ENCODE peak calls at places on chromosomes 12 and 14, in nine cellular contexts. G is lung; Z is right atrium auricular region; P is left ventricle myocardium inferior; A is IMR-90; R is CD8-positive, alpha-beta memory T cell; K is aorta; T is PC-3; M is psoas muscle. D is an unnamed sample. For H3K4me1 and H3K36me3, the result is how much of the 10 kb centered on the place peaks cover.

GRCh38 chr14:93784878-93785277 is 3.4 kb downstream of the PRIMA1 start:
- DNase-seq in G (no peak), Z (no peak), P (no peak), A (no peak), R (no peak), K (no peak), T (no peak), M (no peak), D (no peak)

GRCh38 chr14:103474893-103475292 is 47.7 kb downstream of the CKB start:
- DNase-seq in G (no peak), Z (no peak), P (no peak), A (no peak), R (no peak), K (no peak), T (no peak), M (no peak), D (no peak)

GRCh38 chr12:31742891-31743290 is 14.1 kb upstream of the AMN1 start:
- DNase-seq in G (no peak), Z (no peak), P (no peak), A (no peak), R (no peak), K (no peak), T (no peak), M (no peak), D (no peak)

GRCh38 chr12:92403210-92404175 is 257.8 kb upstream of the BTG1 start:
- DNase-seq in G (no peak), Z (no peak), P (no peak), A (no peak), R (peak), K (no peak), T (no peak), M (no peak), D (no peak)

GRCh38 chr14:31781578-31781977 is 220.4 kb downstream of the NUBPL start:
- DNase-seq in G (no peak), Z (no peak), P (no peak), A (no peak), R (no peak), K (no peak), T (peak), M (no peak), D (no peak)

GRCh38 chr14:104856157-104856868 is 8.8 kb upstream of the CEP170B start:
- DNase-seq in G (no peak), Z (no peak), P (no peak), A (no peak), R (no peak), K (no peak), T (no peak), M (peak), D (no peak)

GRCh38 chr14:105472496-105472991 is 2.1 kb upstream of the CRIP2 start:
- DNase-seq in G (no peak), Z (no peak), P (peak), A (no peak), R (no peak), K (peak), T (peak), M (peak), D (peak)

GRCh38 chr14:104787736-104788532 is 7.6 kb downstream of the AKT1 start:
- DNase-seq in G (no peak), Z (no peak), P (peak), A (no peak), R (no peak), K (no peak), T (no peak), M (no peak), D (no peak)

GRCh38 chr12:126770188-126770587 is 1496.8 kb upstream of the TMEM132C start:
- DNase-seq in G (no peak), Z (no peak), P (no peak), A (no peak), R (no peak), K (no peak), T (no peak), M (no peak), D (no peak)

GRCh38 chr12:59381106-59381505 is 214.7 kb upstream of the SLC16A7 start:
- DNase-seq in G (no peak), Z (no peak), P (no peak), A (no peak), R (no peak), K (no peak), T (no peak), M (no peak), D (no peak)

GRCh38 chr12:69903548-69903947 is 78.5 kb downstream of the MYRFL start:
- DNase-seq in G (no peak), Z (no peak), P (no peak), A (no peak), R (no peak), K (no peak), T (no peak), M (no peak), D (no peak)

GRCh38 chr14:60646202-60646886 is 2.9 kb downstream of the SIX1 start:
- DNase-seq in G (no peak), Z (no peak), P (no peak), A (no peak), R (no peak), K (no peak), T (peak), M (peak), D (no peak)

GRCh38 chr14:65471038-65471878 is 58.7 kb downstream of the FUT8 start:
- DNase-seq in G (no peak), Z (no peak), P (no peak), A (no peak), R (no peak), K (no peak), T (no peak), M (no peak), D (no peak)

GRCh38 chr14:73474952-73475351 is 15.8 kb upstream of the RIOX1 start:
- DNase-seq in G (no peak), Z (no peak), P (no peak), A (no peak), R (no peak), K (no peak), T (no peak), M (no peak), D (no peak)

GRCh38 chr14:79638647-79639266 is 572.5 kb downstream of the DIO2 start:
- DNase-seq in G (no peak), Z (no peak), P (no peak), A (no peak), R (no peak), K (no peak), T (no peak), M (peak), D (no peak)

DNA sequence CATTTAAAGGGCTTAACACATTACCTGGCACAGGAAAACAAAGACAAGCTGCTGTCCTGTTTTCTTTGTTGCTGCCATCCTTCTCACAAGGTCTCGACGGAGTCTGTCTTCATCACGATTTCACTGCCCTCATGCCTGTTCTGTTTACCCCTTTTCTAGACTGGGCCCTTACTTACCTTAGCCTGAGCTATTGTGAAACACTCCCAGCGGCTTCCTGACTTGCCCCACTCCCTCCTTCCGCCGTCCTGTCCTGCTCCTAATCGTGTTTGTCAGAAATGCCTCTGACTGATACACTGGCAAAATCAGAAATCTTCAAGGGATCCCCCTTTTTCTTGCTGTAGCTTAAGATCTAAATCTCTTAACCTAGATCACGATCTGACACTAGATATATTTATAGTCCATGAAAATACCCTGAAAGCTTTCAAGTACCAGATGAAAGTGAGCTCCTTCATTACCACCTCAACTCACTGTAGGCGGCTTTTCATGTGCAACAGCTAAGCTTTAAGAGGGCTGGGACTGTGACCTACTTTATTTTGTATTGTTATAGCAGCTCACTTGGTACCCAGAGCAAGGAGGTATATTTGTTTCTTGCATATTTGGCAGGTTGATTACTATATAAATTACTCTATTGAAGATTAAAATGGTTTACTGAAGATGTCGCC is 32.1 kb downstream of the TECPR2 start:
- DNase-seq in G (peak), Z (no peak), P (no peak), A (no peak), R (no peak), K (no peak), T (no peak), M (no peak), D (no peak)
- H3K27ac ChIP-seq in G (no peak), Z (no peak), P (no peak), A (no peak), R (no peak), K (no peak), T (no peak), M (no peak), D (no peak)

DNA sequence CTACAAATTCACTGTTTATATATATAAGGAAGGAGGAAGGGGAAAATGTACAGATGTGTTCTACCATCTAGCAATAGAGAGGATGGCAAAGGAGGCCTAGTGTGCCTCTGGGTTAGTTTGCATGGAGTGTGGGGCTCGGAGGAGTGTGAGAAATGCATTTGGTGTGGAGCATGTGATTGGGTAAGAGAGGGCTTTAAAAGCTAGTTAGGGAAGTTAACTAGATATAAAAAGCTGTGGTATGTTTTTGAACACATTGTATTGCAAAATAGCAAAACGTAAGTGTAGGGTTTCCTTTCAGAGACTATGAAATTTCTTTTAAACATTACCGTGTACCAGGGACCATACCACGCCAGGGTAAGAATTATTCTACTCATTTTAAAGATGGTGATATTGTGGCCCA is 53.3 kb upstream of the STXBP6 start:
- DNase-seq in G (no peak), Z (no peak), P (no peak), A (no peak), R (no peak), K (no peak), T (no peak), M (no peak), D (no peak)
- H3K4me1 ChIP-seq in G (under half), Z (under half), P (under half), A (under half), R (under half), K (under half), T (under half), M (under half), D (under half)

GRCh38 chr14:36301159-36301558 is 19.3 kb downstream of the MBIP start:
- DNase-seq in G (no peak), Z (no peak), P (no peak), A (peak), R (no peak), K (no peak), T (no peak), M (no peak), D (no peak)
- H3K36me3 ChIP-seq in G (under half), Z (under half), P (half or more), A (under half), R (under half), K (under half), T (under half), M (under half), D (under half)

DNA sequence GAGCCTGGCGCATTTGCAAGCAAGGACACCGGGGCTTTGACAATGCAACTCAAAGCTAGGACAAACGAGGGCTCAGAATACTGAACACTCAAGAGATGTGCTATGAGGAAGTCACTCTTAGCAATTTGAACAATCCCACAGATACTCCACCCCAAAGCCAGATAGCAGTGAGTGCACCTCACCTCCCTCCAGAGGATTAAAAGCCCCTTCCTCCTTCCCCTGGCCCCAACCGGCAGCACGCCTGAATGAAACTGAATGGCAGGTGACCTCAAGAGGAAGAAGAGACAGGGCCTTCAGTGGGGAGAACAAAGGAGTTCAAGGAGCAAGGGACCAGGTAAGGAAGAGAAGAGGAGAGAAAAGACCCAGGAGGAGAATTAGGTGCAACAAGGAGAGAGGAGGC is 1.9 kb upstream of the KRT78 start:
- DNase-seq in G (no peak), Z (no peak), P (no peak), A (no peak), R (no peak), K (peak), T (no peak), M (no peak), D (no peak)
- H3K27ac ChIP-seq in G (no peak), Z (no peak), P (no peak), A (no peak), R (no peak), K (no peak), T (no peak), M (no peak), D (no peak)

GRCh38 chr12:52144512-52145227 is 47.1 kb downstream of the KRT80 start:
- DNase-seq in G (no peak), Z (no peak), P (no peak), A (no peak), R (no peak), K (no peak), T (no peak), M (no peak), D (no peak)
- H3K4me1 ChIP-seq in G (under half), Z (under half), P (under half), A (under half), R (under half), K (under half), T (half or more), M (under half), D (under half)

GRCh38 chr12:48827026-48827425 is 8.7 kb downstream of the CACNB3 start:
- DNase-seq in G (no peak), Z (no peak), P (no peak), A (no peak), R (no peak), K (no peak), T (no peak), M (no peak), D (no peak)
- H3K36me3 ChIP-seq in G (under half), Z (under half), P (half or more), A (half or more), R (under half), K (under half), T (under half), M (under half), D (under half)

DNA sequence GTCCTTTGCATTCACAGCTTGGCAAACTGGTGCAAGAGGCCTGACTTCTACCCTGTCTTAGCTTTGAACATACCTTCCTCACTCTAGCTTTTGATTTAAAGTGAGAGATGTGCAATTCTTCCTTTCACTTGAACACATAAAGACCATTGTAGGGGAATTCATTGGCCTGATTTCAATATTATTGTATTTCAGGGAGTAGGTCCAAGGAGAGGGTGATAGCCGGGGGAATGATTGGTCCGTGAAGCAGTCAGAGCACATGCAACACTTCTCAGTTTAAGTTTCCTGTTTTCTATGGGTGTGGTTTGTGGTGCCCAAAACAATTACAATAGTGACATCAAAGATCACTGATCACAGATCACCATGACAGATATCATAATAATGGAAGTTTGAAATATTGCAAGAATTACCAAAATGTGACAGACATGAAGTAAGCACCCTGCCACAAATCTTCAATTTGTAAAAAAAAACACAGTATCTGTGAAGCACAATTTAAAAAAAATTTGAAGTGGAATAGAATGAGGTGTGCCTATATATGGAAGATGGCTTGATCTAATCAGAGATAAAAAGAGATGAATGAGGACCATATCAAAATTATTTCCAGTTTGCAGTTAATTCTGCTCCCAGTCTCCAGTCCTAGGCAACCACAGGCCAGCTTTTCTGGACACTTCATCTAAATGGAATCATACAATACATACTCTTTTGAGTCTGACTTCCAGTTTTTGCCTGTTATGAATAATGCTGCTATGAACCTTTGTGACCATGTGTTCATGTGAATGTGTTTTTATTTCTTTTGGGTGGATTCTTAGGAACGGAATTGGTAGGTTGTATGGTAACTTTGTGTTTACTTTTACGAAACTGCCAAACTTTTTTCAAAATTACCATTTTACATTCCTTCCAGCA is 23.2 kb downstream of the BORCS5 start:
- DNase-seq in G (no peak), Z (no peak), P (no peak), A (no peak), R (peak), K (no peak), T (no peak), M (no peak), D (no peak)
- H3K27ac ChIP-seq in G (no peak), Z (no peak), P (peak), A (no peak), R (peak), K (peak), T (no peak), M (no peak), D (peak)

GRCh38 chr12:79929065-79929464 is 5.8 kb downstream of the PPP1R12A start:
- DNase-seq in G (no peak), Z (no peak), P (no peak), A (no peak), R (no peak), K (no peak), T (no peak), M (no peak), D (no peak)
- H3K4me1 ChIP-seq in G (under half), Z (half or more), P (half or more), A (under half), R (half or more), K (under half), T (under half), M (under half), D (under half)

GRCh38 chr12:68842123-68842522 is 34.1 kb downstream of the MDM2 start:
- DNase-seq in G (no peak), Z (no peak), P (no peak), A (no peak), R (no peak), K (no peak), T (no peak), M (no peak), D (no peak)
- H3K36me3 ChIP-seq in G (under half), Z (half or more), P (half or more), A (half or more), R (under half), K (under half), T (under half), M (under half), D (under half)

GRCh38 chr12:125243811-125244210 is 178.6 kb downstream of the AACS start:
- DNase-seq in G (no peak), Z (no peak), P (no peak), A (no peak), R (no peak), K (no peak), T (no peak), M (no peak), D (no peak)

GRCh38 chr12:125246346-125246656 is 181.1 kb downstream of the AACS start:
- DNase-seq in G (no peak), Z (no peak), P (no peak), A (no peak), R (no peak), K (no peak), T (no peak), M (no peak), D (no peak)

GRCh38 chr12:125247477-125247876 is 182.2 kb downstream of the AACS start:
- DNase-seq in G (no peak), Z (no peak), P (no peak), A (no peak), R (no peak), K (no peak), T (no peak), M (no peak), D (no peak)

GRCh38 chr12:125245601-125246345 is 180.5 kb downstream of the AACS start:
- DNase-seq in G (no peak), Z (no peak), P (no peak), A (no peak), R (no peak), K (no peak), T (no peak), M (no peak), D (no peak)

DNA sequence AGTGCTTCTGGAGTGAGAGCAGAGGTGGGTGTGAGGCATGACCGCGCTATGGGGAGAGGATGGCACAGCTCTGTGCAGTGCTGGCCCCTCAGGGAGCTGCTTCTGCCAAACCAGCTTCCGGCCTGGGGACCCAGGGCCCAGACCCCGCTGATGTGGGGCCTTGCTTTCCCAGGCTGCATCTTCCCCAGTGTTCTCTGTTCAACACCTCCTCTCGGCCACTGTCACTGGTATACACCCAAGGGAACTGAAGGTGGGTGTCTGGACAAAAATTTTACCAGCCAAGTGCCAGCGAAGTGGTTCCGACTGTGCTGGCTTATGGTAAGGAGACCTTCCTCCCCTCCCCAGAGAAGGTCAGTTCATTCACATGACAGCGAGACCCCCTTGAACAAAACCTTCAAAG is 179.1 kb downstream of the AACS start:
- DNase-seq in G (no peak), Z (no peak), P (no peak), A (no peak), R (no peak), K (no peak), T (no peak), M (no peak), D (no peak)
- H3K27ac ChIP-seq in G (no peak), Z (no peak), P (no peak), A (no peak), R (no peak), K (no peak), T (no peak), M (no peak), D (no peak)